ENCODE peak calls at places on chromosomes 2 and 18, in nine cellular contexts. C is activated T-helper 1 cell treated with anti-CD3 and anti-CD28 coated beads, Interleukin-2, amount 50 U/mL, for 16 hours; B is stimulated activated CD8-positive, alpha-beta memory T cell treated with anti-CD3 and anti-CD28 coated beads, Interleukin-2, amount 100 ng/mL, for 48 hours; U is SHP77; V is NCI-H748 treated with DMSO at 0.1 percent for 48 hours; L is activated naive CD4-positive, alpha-beta T cell treated with Interleukin-2 at 50 U/mL for 16 hours; N is K562; Y is fibroblast of pulmonary artery; W is cardiac septum. I is an unnamed sample.

GRCh38 chr2:29518988-29519925 is 402.1 kb downstream of the ALK start:
- DNase-seq in C (no peak), B (no peak), U (no peak), V (no peak), L (no peak), N (no peak), Y (peak), W (no peak), I (no peak)

GRCh38 chr18:43582120-43582519 is 304.8 kb upstream of the SYT4 start:
- DNase-seq in C (no peak), B (no peak), U (no peak), V (no peak), L (no peak), N (no peak), Y (no peak), W (no peak), I (no peak)

GRCh38 chr2:20674974-20675679 is 8.2 kb downstream of the GDF7 start:
- DNase-seq in C (no peak), B (no peak), U (no peak), V (no peak), L (no peak), N (no peak), Y (peak), W (peak), I (no peak)

GRCh38 chr2:240746671-240747070 is 55.0 kb downstream of the AQP12A start:
- DNase-seq in C (no peak), B (no peak), U (no peak), V (no peak), L (no peak), N (no peak), Y (no peak), W (no peak), I (no peak)

GRCh38 chr2:111171337-111171930 is 50.7 kb downstream of the BCL2L11 start:
- DNase-seq in C (no peak), B (no peak), U (no peak), V (no peak), L (no peak), N (no peak), Y (no peak), W (no peak), I (no peak)

GRCh38 chr18:60411715-60412114 is 39.1 kb upstream of the MC4R start:
- DNase-seq in C (no peak), B (no peak), U (no peak), V (no peak), L (no peak), N (no peak), Y (peak), W (no peak), I (no peak)

GRCh38 chr18:3217930-3218647 is 1.7 kb downstream of the MYOM1 start:
- DNase-seq in C (no peak), B (no peak), U (no peak), V (no peak), L (no peak), N (peak), Y (peak), W (no peak), I (no peak)

GRCh38 chr2:133713049-133713580 is 144.9 kb upstream of the NCKAP5 start:
- DNase-seq in C (no peak), B (no peak), U (no peak), V (no peak), L (no peak), N (no peak), Y (no peak), W (no peak), I (no peak)

GRCh38 chr18:6396276-6396675 is 18.4 kb downstream of the L3MBTL4 start:
- DNase-seq in C (no peak), B (no peak), U (no peak), V (no peak), L (no peak), N (no peak), Y (no peak), W (no peak), I (no peak)

GRCh38 chr18:68985172-68985820 is 187.4 kb downstream of the CCDC102B start:
- DNase-seq in C (no peak), B (no peak), U (no peak), V (no peak), L (no peak), N (no peak), Y (no peak), W (no peak), I (no peak)

I was measured in NCI-H774.